ENCODE peak calls at places on chromosomes 1 and 21, in six cellular contexts. O is fibroblast of lung, K is B cell, G is fibroblast of the aortic adventitia, D is tibial nerve, C is GM13977. Z is an unnamed sample.

GRCh38 chr1:51669191-51669590 is 52.3 kb downstream of the OSBPL9 start:
- DNase-seq in O (no peak), K (no peak), G (no peak), D (no peak), C (no peak), Z (no peak)

GRCh38 chr1:9558271-9558945 is 19.1 kb downstream of the SLC25A33 start:
- DNase-seq in O (no peak), K (no peak), G (no peak), D (no peak), C (no peak), Z (no peak)

GRCh38 chr1:92877081-92877711 is 45.4 kb downstream of the RPL5 start:
- DNase-seq in O (no peak), K (no peak), G (no peak), D (no peak), C (no peak), Z (no peak)

GRCh38 chr1:2082064-2082463 is 31.9 kb downstream of the PRKCZ start:
- DNase-seq in O (no peak), K (no peak), G (no peak), D (no peak), C (no peak), Z (no peak)

GRCh38 chr1:8420318-8420717 is 102.4 kb downstream of the SLC45A1 start:
- DNase-seq in O (no peak), K (no peak), G (no peak), D (no peak), C (no peak), Z (peak; percentile 46)

GRCh38 chr1:235266325-235266724 is 61.7 kb downstream of the ARID4B start:
- DNase-seq in O (peak; percentile 8), K (no peak), G (no peak), D (no peak), C (no peak), Z (no peak)

GRCh38 chr1:178560871-178561376 is 48.0 kb downstream of the TEX35 start:
- DNase-seq in O (no peak), K (no peak), G (no peak), D (no peak), C (no peak), Z (no peak)

GRCh38 chr21:27681841-27682240 is 715.0 kb upstream of the ADAMTS5 start:
- DNase-seq in O (peak; percentile 18), K (no peak), G (peak; percentile 68), D (no peak), C (no peak), Z (no peak)

GRCh38 chr1:217138839-217139466 is 415.7 kb upstream of the ESRRG start:
- DNase-seq in O (no peak), K (no peak), G (no peak), D (no peak), C (peak; percentile 37), Z (peak; percentile 34)

GRCh38 chr1:210739627-210740026 is 394.3 kb downstream of the KCNH1 start:
- DNase-seq in O (peak; percentile 14), K (no peak), G (no peak), D (no peak), C (no peak), Z (no peak)

GRCh38 chr1:171985639-171986038 is 144.3 kb downstream of the DNM3 start:
- DNase-seq in O (no peak), K (no peak), G (no peak), D (no peak), C (no peak), Z (no peak)

GRCh38 chr1:198291924-198292323 is 135.1 kb downstream of the NEK7 start:
- DNase-seq in O (no peak), K (no peak), G (no peak), D (no peak), C (no peak), Z (no peak)

GRCh38 chr1:231159202-231159962 is 2.5 kb upstream of the TRIM67 start:
- DNase-seq in O (no peak), K (no peak), G (no peak), D (no peak), C (no peak), Z (no peak)

GRCh38 chr1:112937495-112937894 is 18.5 kb downstream of the SLC16A1 start:
- DNase-seq in O (no peak), K (no peak), G (no peak), D (no peak), C (no peak), Z (no peak)

GRCh38 chr1:246631426-246631825 is 65.2 kb downstream of the CNST start:
- DNase-seq in O (peak; percentile 84), K (no peak), G (peak; percentile 57), D (no peak), C (no peak), Z (no peak)

GRCh38 chr1:16026723-16027484 is 5.1 kb downstream of the CLCNKA start:
- DNase-seq in O (no peak), K (peak; percentile 47), G (peak; percentile 35), D (no peak), C (no peak), Z (no peak)

GRCh38 chr1:118013938-118014337 is 84.4 kb downstream of the WDR3 start:
- DNase-seq in O (no peak), K (no peak), G (no peak), D (no peak), C (no peak), Z (no peak)

GRCh38 chr1:186715887-186716809 is 35.9 kb upstream of the PTGS2 start:
- DNase-seq in O (no peak), K (no peak), G (no peak), D (no peak), C (no peak), Z (no peak)

GRCh38 chr1:22376976-22377375 is 74.7 kb upstream of the ZBTB40 start:
- DNase-seq in O (no peak), K (no peak), G (no peak), D (no peak), C (no peak), Z (no peak)

GRCh38 chr21:41706263-41706639 is 60.6 kb downstream of the RIPK4 start:
- DNase-seq in O (no peak), K (no peak), G (no peak), D (no peak), C (no peak), Z (no peak)

GRCh38 chr1:201383647-201384405 is 6.3 kb upstream of the TNNT2 start:
- DNase-seq in O (peak; percentile 95), K (no peak), G (peak; percentile 82), D (no peak), C (no peak), Z (no peak)

GRCh38 chr1:12636098-12636950 is 7.6 kb upstream of the AADACL4 start:
- DNase-seq in O (peak; percentile 72), K (no peak), G (peak; percentile 87), D (no peak), C (no peak), Z (no peak)

GRCh38 chr1:76744989-76745388 is 122.3 kb upstream of the ST6GALNAC5 start:
- DNase-seq in O (no peak), K (no peak), G (no peak), D (no peak), C (no peak), Z (no peak)
- TF ChIP-seq CTCF in O (no peak), K (no peak), G (no peak), D (no peak), C (no peak), Z (no peak)

GRCh38 chr1:188599313-188599712 is 1770.6 kb downstream of the PLA2G4A start:
- DNase-seq in O (no peak), K (no peak), G (no peak), D (no peak), C (no peak), Z (no peak)
- TF ChIP-seq CTCF in O (no peak), K (no peak), G (no peak), D (no peak), C (no peak), Z (no peak)

DNA sequence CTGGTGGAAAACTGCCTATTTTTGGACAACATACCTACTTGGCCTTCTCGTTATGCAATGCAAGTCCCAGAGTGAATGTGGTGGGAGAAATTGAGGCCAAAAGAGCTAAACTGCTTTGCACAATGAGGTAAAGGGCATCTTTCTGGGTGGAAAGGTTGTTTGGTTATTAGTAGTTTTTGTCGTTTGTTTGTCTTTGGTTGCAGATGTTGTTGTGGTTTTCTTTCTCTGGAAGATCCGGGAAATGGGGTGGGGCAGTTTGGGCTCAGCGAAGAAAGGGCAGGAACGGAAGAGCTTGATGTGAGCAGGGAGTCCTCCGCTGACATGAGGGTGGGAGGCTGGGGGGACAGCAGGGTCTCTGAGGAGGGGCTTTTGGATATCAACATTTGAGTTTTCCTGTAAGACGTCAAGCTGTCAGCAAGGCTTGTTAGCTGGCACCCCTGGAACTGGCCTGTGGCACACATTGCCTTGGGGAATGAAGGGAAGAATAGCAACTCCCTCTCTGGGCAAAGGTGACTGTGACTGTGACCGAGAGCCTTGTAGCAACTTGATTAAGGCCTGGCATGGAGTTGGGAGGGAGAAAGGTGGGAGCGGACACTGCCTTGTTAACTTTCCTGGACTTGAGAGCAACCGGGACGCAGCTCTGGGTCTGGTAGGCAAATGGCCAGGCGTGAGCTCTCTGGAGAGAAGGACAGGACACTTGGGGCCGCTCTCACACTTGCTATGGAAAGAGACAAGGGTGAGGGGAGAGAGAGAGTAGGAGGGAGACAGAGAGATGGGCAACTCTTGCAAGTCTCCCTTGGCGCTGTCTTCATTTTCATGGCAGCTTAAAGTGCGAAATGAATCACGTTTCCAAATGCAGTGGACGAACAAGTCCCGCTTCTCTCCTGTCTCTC is 15.4 kb upstream of the OPRD1 start:
- DNase-seq in O (no peak), K (no peak), G (no peak), D (no peak), C (no peak), Z (no peak)
- TF ChIP-seq CTCF in O (no peak), K (no peak), G (no peak), D (no peak), C (no peak), Z (no peak)

GRCh38 chr1:170659404-170660035 is 4.4 kb upstream of the PRRX1 start:
- DNase-seq in O (no peak), K (no peak), G (no peak), D (no peak), C (no peak), Z (no peak)
- TF ChIP-seq CTCF in O (no peak), K (no peak), G (no peak), D (no peak), C (no peak), Z (no peak)

GRCh38 chr1:85661767-85662166 is 46.5 kb downstream of the ZNHIT6 start:
- DNase-seq in O (no peak), K (no peak), G (no peak), D (no peak), C (no peak), Z (no peak)
- TF ChIP-seq CTCF in O (no peak), K (no peak), G (no peak), D (no peak), C (no peak), Z (no peak)

GRCh38 chr1:23980006-23980724 is at the start of gene SRSF10:
- DNase-seq in O (peak; percentile 97), K (peak; percentile 98), G (peak; percentile 99), D (peak; percentile 95), C (peak; percentile 97), Z (peak; percentile 98)
- TF ChIP-seq CTCF in O (peak; percentile 45), K (peak; percentile 42), G (peak; percentile 43), D (peak; percentile 28), C (peak; percentile 32), Z (peak; percentile 24)